ENCODE peak calls at places on chromosomes 11 and 22, in four cellular contexts. G, A, L and X are unnamed samples. For H3K4me1, the result is how much of the 10 kb centered on the place peaks cover.

GRCh38 chr11:40337118-40337517 is 1122.3 kb downstream of the LRRC4C start:
- DNase-seq in G (peak), A (no peak), L (no peak), X (no peak)

GRCh38 chr11:83779876-83780275 is 493.7 kb upstream of the CCDC90B start:
- DNase-seq in L (no peak), G (no peak), A (no peak), X (no peak)

GRCh38 chr11:87006035-87006434 is 31.7 kb upstream of the TMEM135 start:
- DNase-seq in G (no peak), L (no peak), A (no peak), X (no peak)

GRCh38 chr11:118691926-118692830 is 12.7 kb upstream of the TREH start:
- DNase-seq in G (peak), A (no peak), L (no peak), X (no peak)

GRCh38 chr11:92846542-92847125 is 122.8 kb upstream of the MTNR1B start:
- DNase-seq in A (no peak), L (no peak), G (peak), X (no peak)

GRCh38 chr11:113705871-113706654 is at the start of gene TMPRSS5:
- DNase-seq in G (no peak), L (no peak), A (no peak), X (no peak)

GRCh38 chr11:27696112-27696511 is 4.1 kb downstream of the BDNF start:
- DNase-seq in G (peak), A (no peak), L (no peak), X (no peak)

GRCh38 chr22:39482768-39483167 is 19.3 kb upstream of the MIEF1 start:
- DNase-seq in A (no peak), L (no peak), G (peak), X (no peak)

GRCh38 chr11:86115542-86116385 is 46.9 kb upstream of the PICALM start:
- DNase-seq in A (no peak), L (no peak), G (peak), X (no peak)

GRCh38 chr11:44005076-44005800 is 42.5 kb upstream of the ACCSL start:
- DNase-seq in A (peak), L (peak), G (no peak), X (peak)

DNA sequence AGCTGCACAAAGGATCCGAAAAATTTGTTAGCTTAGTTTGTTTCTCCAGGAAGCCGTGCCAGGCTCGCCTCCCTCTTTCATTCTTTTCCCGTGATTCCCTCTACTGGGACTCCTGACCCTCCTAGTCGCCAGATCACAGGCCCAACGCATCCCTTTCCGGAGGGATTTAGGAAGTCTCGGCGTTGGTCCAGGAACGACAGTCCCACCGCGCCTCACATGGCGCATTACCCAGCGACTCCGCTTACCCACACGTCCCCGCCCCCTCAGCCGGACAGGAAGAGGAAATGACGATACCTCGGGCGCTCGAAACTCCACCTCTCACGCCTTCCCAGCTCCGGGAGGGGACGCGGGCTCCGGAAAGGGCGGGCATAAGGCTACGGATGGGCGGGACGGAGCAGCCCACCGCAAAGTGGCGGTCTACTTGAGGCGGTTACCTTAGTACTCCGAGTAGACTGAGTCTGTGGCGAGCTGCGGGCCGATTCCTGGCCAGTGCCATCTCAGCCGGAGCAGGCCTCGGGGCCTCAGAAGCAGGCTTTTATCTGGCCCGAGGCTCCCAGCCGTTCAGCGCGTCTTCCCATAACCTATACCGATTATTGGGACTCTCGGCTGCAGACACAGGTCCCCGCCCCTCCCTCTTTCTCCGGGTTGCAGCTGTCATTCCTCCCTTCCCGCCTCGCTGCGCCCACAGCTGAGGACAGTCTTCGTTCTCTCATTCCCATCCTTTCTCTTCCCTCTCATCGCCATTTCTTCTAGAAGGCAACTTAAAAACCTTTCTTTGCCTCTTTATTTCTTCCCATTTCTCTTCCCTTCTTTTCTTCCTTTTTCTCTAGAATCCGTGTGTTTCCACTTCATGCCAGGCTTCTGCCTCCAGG is at the start of gene CCDC15:
- DNase-seq in A (peak), G (peak), L (peak), X (peak)
- TF ChIP-seq CTCF in A (no peak), G (peak), L (no peak), X (no peak)

GRCh38 chr11:130891326-130891725 is 25.0 kb downstream of the SNX19 start:
- DNase-seq in G (peak), L (no peak), A (no peak), X (no peak)
- H3K4me1 ChIP-seq in G (under half), L (under half), A (under half), X (under half)

GRCh38 chr11:24093410-24093809 is 403.4 kb upstream of the LUZP2 start:
- DNase-seq in L (no peak), G (no peak), A (peak), X (no peak)

GRCh38 chr11:24086921-24087320 is 409.9 kb upstream of the LUZP2 start:
- DNase-seq in G (no peak), L (no peak), A (no peak), X (no peak)

GRCh38 chr11:24091594-24091993 is 405.3 kb upstream of the LUZP2 start:
- DNase-seq in A (no peak), G (no peak), L (no peak), X (no peak)
- H3K27ac ChIP-seq in A (no peak), G (no peak), L (no peak), X (no peak)

GRCh38 chr11:127789887-127790286 is 789.3 kb upstream of the KIRREL3 start:
- DNase-seq in A (peak), L (no peak), G (peak), X (no peak)
- TF ChIP-seq CTCF in A (peak), L (no peak), G (no peak), X (no peak)

GRCh38 chr11:2381494-2382128 is 4.5 kb downstream of the CD81 start:
- DNase-seq in A (no peak), L (peak), G (no peak), X (no peak)
- H3K4me1 ChIP-seq in A (under half), L (under half), G (under half), X (half or more)

DNA sequence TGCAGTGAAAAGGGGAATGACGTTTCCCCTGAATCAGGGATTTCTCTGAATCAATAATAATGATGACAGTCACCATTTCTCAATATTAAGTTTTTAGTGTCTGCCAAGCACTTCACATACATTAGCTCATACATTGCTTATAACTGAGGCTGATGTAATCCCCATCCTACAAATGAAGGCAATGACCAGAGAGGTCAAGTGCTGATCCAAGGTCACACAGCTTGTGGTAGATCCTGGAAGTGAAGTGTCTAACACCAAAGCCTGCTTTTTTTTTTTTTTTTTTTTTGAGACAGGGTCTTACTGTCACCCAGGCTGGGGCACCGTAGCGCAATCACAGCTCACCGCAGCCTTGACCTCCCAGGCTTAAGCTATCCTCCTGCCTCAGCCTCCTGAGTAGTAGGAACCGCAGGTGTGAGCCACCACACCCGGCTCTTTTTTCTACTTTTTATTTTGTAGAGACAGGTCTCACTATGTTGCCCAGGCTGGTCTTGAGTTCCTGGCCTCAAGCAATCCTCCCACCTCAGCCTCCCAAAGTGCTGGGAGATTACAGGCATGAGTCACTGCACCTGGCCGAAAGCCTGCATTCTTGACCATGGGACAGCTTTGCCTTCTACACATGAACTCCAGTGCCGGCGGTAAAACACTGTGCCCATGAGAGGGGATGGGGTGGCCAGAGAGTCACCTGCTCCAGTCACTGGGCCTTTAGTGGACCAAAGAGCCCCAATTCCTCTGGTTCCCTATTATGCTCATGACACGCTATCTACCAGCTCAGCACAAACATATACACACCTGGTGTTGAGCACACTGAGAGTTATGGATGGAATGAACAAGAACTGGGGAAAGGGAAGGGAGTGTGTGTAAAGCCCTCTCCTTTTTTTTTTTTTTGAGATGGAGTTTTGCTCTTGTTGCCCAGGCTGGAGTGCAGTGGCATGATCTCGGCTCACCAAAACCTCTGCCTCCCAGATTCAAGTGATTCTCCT is 17.4 kb downstream of the ARHGAP1 start:
- DNase-seq in A (no peak), G (no peak), L (peak), X (no peak)
- H3K27ac ChIP-seq in A (no peak), G (no peak), L (no peak), X (no peak)

DNA sequence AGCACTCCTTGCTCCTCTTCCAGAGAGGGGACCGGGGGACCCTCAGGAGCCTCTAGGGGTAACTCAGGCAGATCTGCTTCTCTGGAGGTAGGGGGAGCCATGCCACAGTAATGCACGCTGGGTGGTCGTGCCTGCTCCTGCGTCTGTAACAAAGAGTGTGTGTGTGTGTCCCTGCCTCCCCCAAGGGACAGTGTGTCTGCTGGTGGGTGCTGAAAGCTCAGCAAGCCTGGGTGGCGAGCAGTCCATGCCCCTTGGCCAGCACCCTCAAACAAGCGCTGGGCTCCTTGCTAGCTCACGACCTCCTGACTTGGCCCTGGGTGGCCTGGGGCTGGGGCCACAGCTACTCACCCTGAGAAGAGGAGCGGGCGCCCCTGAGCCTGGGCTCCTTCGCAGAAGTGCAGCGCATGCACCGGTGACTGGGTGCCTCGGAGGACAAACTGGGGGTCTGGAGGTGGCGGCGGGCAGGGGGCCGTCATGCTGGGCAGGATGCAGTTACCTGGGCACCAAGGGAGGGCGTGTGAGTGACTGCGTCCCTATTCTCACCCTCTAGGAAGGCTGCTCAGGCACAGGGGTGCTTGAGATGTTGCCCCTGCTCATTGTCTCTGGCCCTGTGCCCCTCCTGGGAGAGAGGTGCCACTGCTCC is 33.7 kb downstream of the GNB1L start:
- DNase-seq in A (peak), L (peak), G (no peak), X (peak)
- TF ChIP-seq CTCF in A (no peak), L (no peak), G (no peak), X (no peak)